ENCODE peak calls at places on chromosome 17, in seven cellular contexts. Q is esophagus squamous epithelium; G is CD8-positive, alpha-beta T cell; X is testis; H is OCI-LY7; U is fibroblast of lung; Z is brain microvascular endothelial cell. T is an unnamed sample.

GRCh38 chr17:50161911-50162288 is 3.9 kb upstream of the SGCA start:
- DNase-seq in Q (no peak), G (no peak), X (no peak), H (no peak), U (no peak), Z (no peak), T (no peak)

GRCh38 chr17:9833922-9834321 is 8.2 kb downstream of the GLP2R start:
- DNase-seq in Q (no peak), G (no peak), X (peak; percentile 9), H (no peak), U (no peak), Z (no peak), T (no peak)

GRCh38 chr17:31597646-31598387 is 206.3 kb downstream of the RAB11FIP4 start:
- DNase-seq in Q (no peak), G (no peak), X (no peak), H (no peak), U (no peak), Z (no peak), T (no peak)

GRCh38 chr17:4903051-4903818 is at the start of gene CHRNE:
- DNase-seq in Q (no peak), G (peak; percentile 81), X (peak; percentile 93), H (peak; percentile 85), U (peak; percentile 68), Z (peak; percentile 76), T (peak; percentile 56)

GRCh38 chr17:75617218-75617617 is 16.0 kb upstream of the SMIM5 start:
- DNase-seq in Q (no peak), G (no peak), X (no peak), H (no peak), U (no peak), Z (no peak), T (no peak)

GRCh38 chr17:65359016-65359415 is 202.4 kb downstream of the AXIN2 start:
- DNase-seq in Q (no peak), G (no peak), X (no peak), H (no peak), U (peak; percentile 93), Z (peak; percentile 83), T (peak; percentile 33)

GRCh38 chr17:41505007-41505835 is at the start of gene KRT13:
- DNase-seq in Q (no peak), G (no peak), X (no peak), H (no peak), U (no peak), Z (no peak), T (no peak)

GRCh38 chr17:8831234-8831849 is 32.2 kb upstream of the MFSD6L start:
- DNase-seq in Q (no peak), G (no peak), X (no peak), H (no peak), U (no peak), Z (no peak), T (no peak)

GRCh38 chr17:43832168-43832975 is 574 bp downstream of the MPP3 start:
- DNase-seq in Q (no peak), G (no peak), X (peak; percentile 43), H (no peak), U (peak; percentile 82), Z (peak; percentile 67), T (peak; percentile 13)

GRCh38 chr17:8153550-8153956 is 1.3 kb upstream of the PER1 start:
- DNase-seq in Q (no peak), G (peak; percentile 60), X (peak; percentile 90), H (no peak), U (peak; percentile 98), Z (peak; percentile 94), T (peak; percentile 92)

GRCh38 chr17:7177954-7178477 is 1.2 kb downstream of the ASGR1 start:
- DNase-seq in Q (no peak), G (no peak), X (no peak), H (no peak), U (peak; percentile 48), Z (no peak), T (no peak)

GRCh38 chr17:38451840-38452529 is 23.7 kb downstream of the ARHGAP23 start:
- DNase-seq in Q (no peak), G (no peak), X (no peak), H (no peak), U (peak; percentile 95), Z (peak; percentile 77), T (peak; percentile 79)

GRCh38 chr17:64037180-64037579 is 16.7 kb upstream of the ICAM2 start:
- DNase-seq in Q (no peak), G (no peak), X (no peak), H (no peak), U (no peak), Z (no peak), T (no peak)

GRCh38 chr17:5210853-5211252 is 19.2 kb upstream of the ZNF594 start:
- DNase-seq in Q (no peak), G (no peak), X (no peak), H (peak; percentile 72), U (no peak), Z (no peak), T (no peak)

GRCh38 chr17:16926591-16927451 is 45.1 kb downstream of the TNFRSF13B start:
- DNase-seq in Q (no peak), G (no peak), X (no peak), H (no peak), U (no peak), Z (no peak), T (no peak)

GRCh38 chr17:40448213-40448638 is 5.0 kb downstream of the IGFBP4 start:
- DNase-seq in Q (no peak), G (no peak), X (no peak), H (no peak), U (no peak), Z (no peak), T (no peak)

GRCh38 chr17:18247613-18248001 is 10.9 kb downstream of the FLII start:
- DNase-seq in Q (no peak), G (no peak), X (peak; percentile 72), H (no peak), U (no peak), Z (no peak), T (no peak)

GRCh38 chr17:75840779-75841123 is 3.5 kb downstream of the UNC13D start:
- DNase-seq in Q (no peak), G (no peak), X (no peak), H (no peak), U (no peak), Z (no peak), T (no peak)

GRCh38 chr17:38789185-38789584 is 10.2 kb downstream of the PIP4K2B start:
- DNase-seq in Q (no peak), G (no peak), X (no peak), H (no peak), U (no peak), Z (no peak), T (no peak)

GRCh38 chr17:39224778-39225307 is 902 bp downstream of the STAC2 start:
- DNase-seq in Q (no peak), G (no peak), X (no peak), H (no peak), U (no peak), Z (no peak), T (no peak)

GRCh38 chr17:50719924-50720805 is 762 bp downstream of the LUC7L3 start:
- DNase-seq in Q (no peak), G (no peak), X (no peak), H (no peak), U (no peak), Z (no peak), T (no peak)

GRCh38 chr17:44898768-44899073 is 524 bp downstream of the EFTUD2 start:
- DNase-seq in Q (no peak), G (no peak), X (no peak), H (no peak), U (peak; percentile 46), Z (peak; percentile 20), T (no peak)

DNA sequence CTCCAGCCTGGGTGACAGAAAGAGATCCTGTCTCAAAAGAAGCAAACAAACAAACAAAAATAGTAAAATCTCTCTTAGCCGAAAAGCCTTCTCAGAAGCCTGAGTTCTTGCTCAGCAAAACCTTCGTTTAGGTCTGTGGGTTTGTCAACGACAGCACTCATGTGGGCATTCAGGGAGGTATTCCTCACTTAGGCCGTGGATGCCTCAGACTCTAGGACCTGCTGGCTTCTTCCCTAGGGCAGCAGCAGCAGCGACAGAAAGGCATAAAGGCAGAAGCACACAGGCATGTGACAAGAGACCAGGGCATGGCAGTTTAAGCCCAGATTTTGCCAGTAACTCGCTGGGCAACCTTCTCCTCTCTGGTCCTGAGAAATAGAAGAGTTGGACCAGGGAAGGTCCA is 17.1 kb upstream of the SLC39A11 start:
- DNase-seq in Q (no peak), G (no peak), X (no peak), H (no peak), U (no peak), Z (no peak), T (no peak)
- TF ChIP-seq CTCF in Q (no peak), G (no peak), X (no peak), H (no peak), U (no peak), Z (no peak), T (no peak)

DNA sequence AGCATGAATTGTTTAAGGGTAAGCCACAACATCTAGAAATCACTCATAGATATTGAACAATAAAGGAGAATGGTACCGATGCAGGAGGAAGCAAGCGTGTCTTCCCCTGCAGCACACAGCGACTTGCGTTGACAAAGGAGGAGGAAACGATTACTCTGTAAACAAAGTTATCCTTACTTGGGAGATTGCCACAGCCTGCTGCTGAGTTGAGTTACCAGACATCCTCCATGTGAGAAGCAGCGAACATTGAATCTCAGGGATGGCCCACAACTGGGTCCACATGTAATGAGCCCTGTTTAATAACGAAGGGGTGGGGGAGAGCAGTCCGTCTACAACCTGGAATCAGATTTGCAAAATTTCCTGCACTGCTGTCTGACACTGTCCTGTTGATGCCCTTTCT is 27.7 kb downstream of the CLUH start:
- DNase-seq in Q (no peak), G (no peak), X (no peak), H (no peak), U (no peak), Z (no peak), T (peak; percentile 34)
- H3K27ac ChIP-seq in Q (no peak overlapping the region), G (no peak overlapping the region), X (no peak overlapping the region), H (no peak overlapping the region), U (no peak overlapping the region), Z (no peak overlapping the region), T (no peak overlapping the region)

DNA sequence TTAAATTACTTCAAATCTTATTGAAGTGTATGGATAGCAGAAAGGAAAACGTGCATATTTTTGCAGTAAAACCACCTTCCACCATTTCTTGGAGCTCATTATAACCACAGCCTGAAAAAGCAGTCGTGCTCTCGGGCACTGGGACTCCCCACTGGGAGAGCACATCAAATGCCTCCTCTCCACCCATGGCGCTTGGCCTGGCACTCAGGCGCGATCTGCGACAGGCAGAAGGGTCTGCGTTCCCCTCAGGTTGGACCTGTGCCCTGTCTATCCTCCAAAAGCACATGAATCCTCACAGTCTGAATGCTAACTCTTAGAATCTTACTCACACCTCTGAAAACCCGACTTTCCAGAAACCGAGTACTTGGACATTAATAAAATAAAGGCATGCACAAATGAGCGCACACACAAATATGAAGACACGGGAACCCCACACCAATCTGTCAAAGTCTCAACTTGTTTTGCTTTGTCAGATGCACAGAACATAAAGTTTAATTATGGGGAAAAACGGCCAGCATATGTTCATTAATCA is 20.4 kb upstream of the FAAP100 start:
- DNase-seq in Q (no peak), G (no peak), X (no peak), H (no peak), U (peak; percentile 56), Z (no peak), T (no peak)
- TF ChIP-seq CTCF in Q (no peak), G (no peak), X (no peak), H (no peak), U (no peak), Z (no peak), T (no peak)

DNA sequence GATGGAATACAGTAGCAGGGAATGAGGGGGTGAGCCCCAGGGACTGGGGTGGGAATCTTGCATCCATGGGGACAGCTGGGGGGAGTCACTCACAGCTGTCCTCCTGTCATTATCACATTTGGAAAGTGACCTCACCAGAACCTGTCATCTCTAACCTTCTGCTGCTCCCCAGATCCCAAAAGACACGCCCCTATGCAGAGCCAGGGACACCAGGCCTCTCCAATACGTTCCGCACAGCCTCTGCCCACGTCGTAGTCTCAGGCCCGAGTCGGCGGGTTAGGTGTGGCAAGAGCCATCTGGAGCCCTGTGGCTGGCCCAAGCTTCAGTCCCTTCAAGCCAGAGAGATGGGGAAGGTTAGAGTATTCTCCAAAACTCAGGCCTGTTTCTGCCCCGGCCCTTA is 214.3 kb downstream of the ENGASE start:
- DNase-seq in Q (no peak), G (no peak), X (no peak), H (no peak), U (no peak), Z (no peak), T (no peak)
- H3K27ac ChIP-seq in Q (no peak overlapping the region), G (no peak overlapping the region), X (no peak overlapping the region), H (no peak overlapping the region), U (no peak overlapping the region), Z (no peak overlapping the region), T (no peak overlapping the region)